ENCODE peak calls at places on chromosomes 13 and 19, in nine cellular contexts. G is PC-9, N is IMR-90, S is astrocyte, O is H9, E is fibroblast of lung, Z is keratinocyte, Y is H1, V is hepatocyte. I is an unnamed sample.

GRCh38 chr13:59409211-59409610 is 754.5 kb downstream of the DIAPH3 start:
- DNase-seq in V (peak; percentile 38), E (peak; percentile 77), O (peak; percentile 49), G (no peak), S (peak; percentile 62), Y (no peak), Z (no peak), N (peak; percentile 58), I (no peak)

GRCh38 chr19:32611161-32611560 is 30.2 kb downstream of the PDCD5 start:
- DNase-seq in G (no peak), N (no peak), Y (no peak), Z (no peak), S (no peak), O (no peak), V (no peak), E (no peak), I (no peak)

GRCh38 chr13:51136276-51136980 is 25.4 kb upstream of the C13orf42 start:
- DNase-seq in V (no peak), Z (no peak), E (no peak), O (no peak), Y (no peak), S (no peak), N (no peak), G (no peak), I (no peak)

GRCh38 chr19:12133069-12133468 is 7.1 kb downstream of the ZNF20 start:
- DNase-seq in Y (no peak), V (no peak), S (no peak), O (no peak), G (no peak), N (no peak), E (peak; percentile 31), Z (no peak), I (no peak)

GRCh38 chr13:87444135-87444534 is 227.0 kb upstream of the SLITRK5 start:
- DNase-seq in V (no peak), E (no peak), G (no peak), O (no peak), N (no peak), S (no peak), Z (no peak), Y (no peak), I (no peak)

GRCh38 chr19:19372656-19373416 is 32.6 kb upstream of the GATAD2A start:
- DNase-seq in O (peak; percentile 72), N (peak; percentile 45), G (peak; percentile 56), V (peak; percentile 47), Z (no peak), Y (no peak), S (no peak), E (peak; percentile 39), I (no peak)

GRCh38 chr13:109400625-109401257 is 385.6 kb downstream of the IRS2 start:
- DNase-seq in G (no peak), Z (no peak), V (no peak), N (no peak), O (no peak), S (no peak), Y (no peak), E (no peak), I (peak; percentile 6)

GRCh38 chr19:19858751-19859150 is 6.9 kb upstream of the ZNF253 start:
- DNase-seq in V (no peak), N (no peak), E (no peak), O (no peak), S (no peak), Z (no peak), G (no peak), Y (no peak), I (peak; percentile 17)

GRCh38 chr19:40457953-40458596 is 7.5 kb downstream of the BLVRB start:
- DNase-seq in Z (no peak), S (no peak), N (no peak), E (no peak), Y (no peak), V (no peak), G (no peak), O (no peak), I (peak; percentile 50)

GRCh38 chr13:66180806-66181205 is 1049.3 kb downstream of the PCDH9 start:
- DNase-seq in Z (no peak), S (no peak), N (no peak), E (peak; percentile 0), G (no peak), V (no peak), Y (no peak), O (no peak), I (no peak)

GRCh38 chr13:79549355-79550106 is 68.6 kb downstream of the NDFIP2 start:
- DNase-seq in O (no peak), V (no peak), N (peak; percentile 38), Z (no peak), G (no peak), S (peak; percentile 57), Y (no peak), E (peak; percentile 29), I (no peak)

GRCh38 chr13:113077953-113078894 is 27.4 kb upstream of the F7 start:
- DNase-seq in N (no peak), Y (no peak), Z (no peak), O (no peak), E (no peak), S (no peak), G (no peak), V (no peak), I (no peak)

GRCh38 chr13:110126391-110126961 is 180.5 kb downstream of the COL4A1 start:
- DNase-seq in S (peak; percentile 99), E (peak; percentile 95), G (peak; percentile 99), Z (peak; percentile 75), V (peak; percentile 78), O (peak; percentile 69), N (peak; percentile 98), Y (no peak), I (peak; percentile 96)

GRCh38 chr13:62556973-62557372 is 1141.3 kb upstream of the PCDH20 start:
- DNase-seq in E (no peak), Z (no peak), S (no peak), N (peak; percentile 8), O (no peak), G (no peak), V (no peak), Y (no peak), I (no peak)

GRCh38 chr13:77916481-77916880 is 2.1 kb downstream of the EDNRB start:
- DNase-seq in O (no peak), N (no peak), E (no peak), V (no peak), Z (no peak), G (no peak), Y (no peak), S (no peak), I (no peak)

GRCh38 chr13:100541882-100542545 is 46.6 kb downstream of the GGACT start:
- DNase-seq in Y (no peak), E (no peak), V (no peak), S (no peak), O (no peak), Z (no peak), G (no peak), N (no peak), I (no peak)

GRCh38 chr13:27978301-27978968 is 9.3 kb upstream of the CDX2 start:
- DNase-seq in Y (no peak), N (no peak), G (no peak), O (peak; percentile 79), V (peak; percentile 81), Z (no peak), S (no peak), E (no peak), I (peak; percentile 66)

GRCh38 chr13:113182046-113182445 is 23.6 kb downstream of the PROZ start:
- DNase-seq in V (no peak), S (peak; percentile 51), E (peak; percentile 47), O (no peak), G (no peak), N (no peak), Z (no peak), Y (no peak), I (no peak)

GRCh38 chr19:48196933-48197665 is 26.6 kb downstream of the ZSWIM9 start:
- DNase-seq in V (no peak), G (no peak), Z (no peak), O (no peak), Y (no peak), E (no peak), N (no peak), S (no peak), I (peak; percentile 82)
- H3K9me3 ChIP-seq in V (no peaks in the 10 kb centered on the region), G (no peaks in the 10 kb centered on the region), Z (no peaks in the 10 kb centered on the region), O (no peaks in the 10 kb centered on the region), Y (no peaks in the 10 kb centered on the region), E (no peaks in the 10 kb centered on the region), N (no peaks in the 10 kb centered on the region), S (no peaks in the 10 kb centered on the region), I (no peaks in the 10 kb centered on the region)

GRCh38 chr13:45799451-45799850 is 52.1 kb downstream of the SIAH3 start:
- DNase-seq in N (no peak), Y (no peak), G (no peak), S (no peak), Z (no peak), O (no peak), V (no peak), E (no peak), I (no peak)
- TF ChIP-seq CTCF in N (no peak), Y (no peak), G (no peak), S (no peak), Z (no peak), O (no peak), V (no peak), E (no peak), I (no peak)

GRCh38 chr19:47661161-47661560 is 52.1 kb upstream of the EHD2 start:
- DNase-seq in N (no peak), S (peak; percentile 44), V (no peak), E (no peak), Z (no peak), G (no peak), O (no peak), Y (no peak), I (peak; percentile 49)

GRCh38 chr19:47661571-47661970 is 51.7 kb upstream of the EHD2 start:
- DNase-seq in Y (no peak), V (no peak), G (no peak), Z (no peak), E (no peak), N (no peak), O (no peak), S (no peak), I (no peak)

GRCh38 chr19:47658431-47659383 is 49.8 kb downstream of the BICRA start:
- DNase-seq in N (no peak), Y (no peak), O (no peak), G (no peak), E (no peak), V (peak; percentile 67), Z (no peak), S (peak; percentile 91), I (peak; percentile 47)

GRCh38 chr19:47657719-47658118 is 48.8 kb downstream of the BICRA start:
- DNase-seq in Z (no peak), O (no peak), Y (no peak), S (no peak), E (no peak), N (no peak), G (no peak), V (peak; percentile 43), I (peak; percentile 14)

DNA sequence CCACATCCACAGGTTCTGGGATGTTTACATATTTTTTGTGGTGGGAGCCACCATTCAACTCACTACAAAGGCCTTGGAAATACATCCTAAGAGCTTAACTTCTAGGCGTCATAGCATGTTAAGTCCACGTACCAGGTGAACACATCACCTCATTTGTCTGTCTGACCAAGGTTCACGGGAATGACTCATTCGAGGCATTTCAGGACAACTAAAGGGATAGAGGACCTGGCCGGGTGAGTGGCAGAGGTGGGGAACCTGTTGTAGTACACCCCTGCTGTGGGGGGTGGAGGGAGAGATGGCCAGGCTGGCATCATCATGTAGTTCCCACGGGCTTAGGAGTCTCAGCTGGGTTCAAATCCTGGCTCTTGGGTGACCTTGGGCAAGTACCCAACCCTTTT is 51.5 kb downstream of the BICRA start:
- DNase-seq in N (no peak), Y (no peak), S (peak; percentile 29), G (peak; percentile 95), Z (no peak), V (peak; percentile 75), E (no peak), O (no peak), I (no peak)
- H2AFZ ChIP-seq in N (no peak overlapping the region), Y (no peak overlapping the region), S (no peak overlapping the region), G (no peak overlapping the region), Z (no peak overlapping the region), V (no peak overlapping the region), E (no peak overlapping the region), O (no peak overlapping the region), I (no peak overlapping the region)

GRCh38 chr19:54660306-54660705 is 2.5 kb upstream of the LILRB4 start:
- DNase-seq in E (no peak), O (no peak), Y (no peak), S (no peak), Z (no peak), V (no peak), G (no peak), N (no peak), I (no peak)
- H3K9me3 ChIP-seq in E (no peaks in the 10 kb centered on the region), O (peaks cover 80% of the 10 kb centered on the region), Y (peaks cover 61% of the 10 kb centered on the region), S (peaks cover 7% of the 10 kb centered on the region), Z (peaks cover 3% of the 10 kb centered on the region), V (no peaks in the 10 kb centered on the region), G (no peaks in the 10 kb centered on the region), N (peaks cover 38% of the 10 kb centered on the region), I (no peaks in the 10 kb centered on the region)